ENCODE peak calls at places on chromosomes 11 and 22, in nine cellular contexts. One of them, this sample, is unnamed.

GRCh38 chr11:19882356-19882755 is 169.7 kb downstream of the NAV2 start:
- DNase-seq in NCI-H1105 treated with DMSO at 0.1 percent for 48 hours: no peak
- DNase-seq in chondrocyte: no peak
- DNase-seq in Caki2: no peak
- DNase-seq in activated effector memory CD4-positive, alpha-beta T cell treated with anti-CD3 and anti-CD28 coated beads, Interleukin-2, amount 50 U/mL, for 16 hours: no peak
- DNase-seq in MM.1S: no peak
- DNase-seq in lung: no peak
- DNase-seq in left ventricle myocardium superior: no peak
- DNase-seq in NCI-H2171 treated with DMSO at 0.1 percent for 48 hours: no peak
- DNase-seq in this sample: no peak

GRCh38 chr11:1888811-1889526 is 2.7 kb downstream of the PRR33 start:
- DNase-seq in NCI-H1105 treated with DMSO at 0.1 percent for 48 hours: no peak
- DNase-seq in chondrocyte: peak; percentile 70
- DNase-seq in Caki2: no peak
- DNase-seq in activated effector memory CD4-positive, alpha-beta T cell treated with anti-CD3 and anti-CD28 coated beads, Interleukin-2, amount 50 U/mL, for 16 hours: peak; percentile 88
- DNase-seq in MM.1S: no peak
- DNase-seq in lung: no peak
- DNase-seq in left ventricle myocardium superior: peak; percentile 61
- DNase-seq in NCI-H2171 treated with DMSO at 0.1 percent for 48 hours: no peak
- DNase-seq in this sample: no peak

GRCh38 chr11:62542750-62543567 is 3.6 kb downstream of the AHNAK start:
- DNase-seq in NCI-H1105 treated with DMSO at 0.1 percent for 48 hours: peak; percentile 44
- DNase-seq in chondrocyte: no peak
- DNase-seq in Caki2: peak; percentile 82
- DNase-seq in activated effector memory CD4-positive, alpha-beta T cell treated with anti-CD3 and anti-CD28 coated beads, Interleukin-2, amount 50 U/mL, for 16 hours: peak; percentile 91
- DNase-seq in MM.1S: peak; percentile 67
- DNase-seq in lung: peak; percentile 84
- DNase-seq in left ventricle myocardium superior: peak; percentile 91
- DNase-seq in NCI-H2171 treated with DMSO at 0.1 percent for 48 hours: peak; percentile 37
- DNase-seq in this sample: no peak

GRCh38 chr11:110187731-110188130 is 94.5 kb downstream of the ZC3H12C start:
- DNase-seq in NCI-H1105 treated with DMSO at 0.1 percent for 48 hours: no peak
- DNase-seq in chondrocyte: no peak
- DNase-seq in Caki2: no peak
- DNase-seq in activated effector memory CD4-positive, alpha-beta T cell treated with anti-CD3 and anti-CD28 coated beads, Interleukin-2, amount 50 U/mL, for 16 hours: no peak
- DNase-seq in MM.1S: no peak
- DNase-seq in lung: no peak
- DNase-seq in left ventricle myocardium superior: no peak
- DNase-seq in NCI-H2171 treated with DMSO at 0.1 percent for 48 hours: no peak
- DNase-seq in this sample: no peak

GRCh38 chr11:69654660-69655478 is 13.9 kb downstream of the CCND1 start:
- DNase-seq in NCI-H1105 treated with DMSO at 0.1 percent for 48 hours: no peak
- DNase-seq in chondrocyte: peak; percentile 68
- DNase-seq in Caki2: peak; percentile 95
- DNase-seq in activated effector memory CD4-positive, alpha-beta T cell treated with anti-CD3 and anti-CD28 coated beads, Interleukin-2, amount 50 U/mL, for 16 hours: peak; percentile 60
- DNase-seq in MM.1S: no peak
- DNase-seq in lung: no peak
- DNase-seq in left ventricle myocardium superior: peak; percentile 26
- DNase-seq in NCI-H2171 treated with DMSO at 0.1 percent for 48 hours: no peak
- DNase-seq in this sample: no peak

GRCh38 chr11:2769409-2769778 is 69.6 kb upstream of the KCNQ1OT1 start:
- DNase-seq in NCI-H1105 treated with DMSO at 0.1 percent for 48 hours: no peak
- DNase-seq in chondrocyte: peak; percentile 59
- DNase-seq in Caki2: no peak
- DNase-seq in activated effector memory CD4-positive, alpha-beta T cell treated with anti-CD3 and anti-CD28 coated beads, Interleukin-2, amount 50 U/mL, for 16 hours: no peak
- DNase-seq in MM.1S: no peak
- DNase-seq in lung: peak; percentile 18
- DNase-seq in left ventricle myocardium superior: no peak
- DNase-seq in NCI-H2171 treated with DMSO at 0.1 percent for 48 hours: no peak
- DNase-seq in this sample: no peak

GRCh38 chr11:119448380-119448779 is 25.4 kb upstream of the THY1 start:
- DNase-seq in NCI-H1105 treated with DMSO at 0.1 percent for 48 hours: no peak
- DNase-seq in chondrocyte: no peak
- DNase-seq in Caki2: no peak
- DNase-seq in activated effector memory CD4-positive, alpha-beta T cell treated with anti-CD3 and anti-CD28 coated beads, Interleukin-2, amount 50 U/mL, for 16 hours: no peak
- DNase-seq in MM.1S: no peak
- DNase-seq in lung: no peak
- DNase-seq in left ventricle myocardium superior: no peak
- DNase-seq in NCI-H2171 treated with DMSO at 0.1 percent for 48 hours: no peak
- DNase-seq in this sample: no peak

GRCh38 chr22:43310311-43310710 is 32.9 kb downstream of the SCUBE1 start:
- DNase-seq in NCI-H1105 treated with DMSO at 0.1 percent for 48 hours: no peak
- DNase-seq in chondrocyte: no peak
- DNase-seq in Caki2: no peak
- DNase-seq in activated effector memory CD4-positive, alpha-beta T cell treated with anti-CD3 and anti-CD28 coated beads, Interleukin-2, amount 50 U/mL, for 16 hours: no peak
- DNase-seq in MM.1S: no peak
- DNase-seq in lung: no peak
- DNase-seq in left ventricle myocardium superior: no peak
- DNase-seq in NCI-H2171 treated with DMSO at 0.1 percent for 48 hours: peak; percentile 13
- DNase-seq in this sample: no peak

GRCh38 chr11:117095301-117096139 is 2.7 kb downstream of the SIK3 start:
- DNase-seq in NCI-H1105 treated with DMSO at 0.1 percent for 48 hours: no peak
- DNase-seq in chondrocyte: no peak
- DNase-seq in Caki2: no peak
- DNase-seq in activated effector memory CD4-positive, alpha-beta T cell treated with anti-CD3 and anti-CD28 coated beads, Interleukin-2, amount 50 U/mL, for 16 hours: no peak
- DNase-seq in MM.1S: no peak
- DNase-seq in lung: no peak
- DNase-seq in left ventricle myocardium superior: no peak
- DNase-seq in NCI-H2171 treated with DMSO at 0.1 percent for 48 hours: peak; percentile 73
- DNase-seq in this sample: no peak

GRCh38 chr11:121460941-121461514 is 8.3 kb upstream of the SORL1-AS1 start:
- DNase-seq in NCI-H1105 treated with DMSO at 0.1 percent for 48 hours: no peak
- DNase-seq in chondrocyte: no peak
- DNase-seq in Caki2: no peak
- DNase-seq in activated effector memory CD4-positive, alpha-beta T cell treated with anti-CD3 and anti-CD28 coated beads, Interleukin-2, amount 50 U/mL, for 16 hours: no peak
- DNase-seq in MM.1S: no peak
- DNase-seq in lung: no peak
- DNase-seq in left ventricle myocardium superior: no peak
- DNase-seq in NCI-H2171 treated with DMSO at 0.1 percent for 48 hours: peak; percentile 74
- DNase-seq in this sample: no peak

GRCh38 chr11:123286255-123286654 is 91.2 kb upstream of the CLMP start:
- DNase-seq in NCI-H1105 treated with DMSO at 0.1 percent for 48 hours: no peak
- DNase-seq in chondrocyte: no peak
- DNase-seq in Caki2: no peak
- DNase-seq in activated effector memory CD4-positive, alpha-beta T cell treated with anti-CD3 and anti-CD28 coated beads, Interleukin-2, amount 50 U/mL, for 16 hours: no peak
- DNase-seq in MM.1S: no peak
- DNase-seq in lung: no peak
- DNase-seq in left ventricle myocardium superior: no peak
- DNase-seq in NCI-H2171 treated with DMSO at 0.1 percent for 48 hours: no peak
- DNase-seq in this sample: no peak

GRCh38 chr11:102513869-102514268 is 16.7 kb downstream of the MMP7 start:
- DNase-seq in NCI-H1105 treated with DMSO at 0.1 percent for 48 hours: peak; percentile 25
- DNase-seq in chondrocyte: no peak
- DNase-seq in Caki2: no peak
- DNase-seq in activated effector memory CD4-positive, alpha-beta T cell treated with anti-CD3 and anti-CD28 coated beads, Interleukin-2, amount 50 U/mL, for 16 hours: no peak
- DNase-seq in MM.1S: no peak
- DNase-seq in lung: peak; percentile 65
- DNase-seq in left ventricle myocardium superior: no peak
- DNase-seq in NCI-H2171 treated with DMSO at 0.1 percent for 48 hours: no peak
- DNase-seq in this sample: no peak